ENCODE peak calls at places on chromosomes 11 and 22, in four cellular contexts. C, Z, S and X are unnamed samples.

GRCh38 chr11:36743039-36743438 is 145.0 kb upstream of the RAG2 start:
- DNase-seq in C (no peak), Z (no peak), S (no peak), X (no peak)

GRCh38 chr11:30984442-30984816 is 385.1 kb downstream of the DCDC1 start:
- DNase-seq in C (peak; percentile 3), Z (no peak), S (no peak), X (no peak)

GRCh38 chr11:65127473-65128181 is 5.5 kb downstream of the MRPL49 start:
- DNase-seq in C (no peak), Z (no peak), S (no peak), X (no peak)

GRCh38 chr11:9489366-9489765 is 28.6 kb downstream of the ZNF143 start:
- DNase-seq in C (no peak), Z (no peak), S (no peak), X (no peak)

GRCh38 chr11:47607380-47607779 is 13.2 kb upstream of the C1QTNF4 start:
- DNase-seq in C (no peak), Z (no peak), S (no peak), X (no peak)

GRCh38 chr22:43226368-43226979 is 39.5 kb upstream of the TTLL12 start:
- DNase-seq in C (peak; percentile 39), Z (no peak), S (peak; percentile 51), X (no peak)

GRCh38 chr11:117201906-117202305 is 2.7 kb downstream of the TAGLN start:
- DNase-seq in C (no peak), Z (no peak), S (no peak), X (no peak)

GRCh38 chr11:66617148-66617814 is 851 bp downstream of the RBM14 start:
- DNase-seq in C (no peak), Z (no peak), S (no peak), X (peak; percentile 77)

GRCh38 chr22:19671316-19671715 is 43.0 kb upstream of the SEPTIN5 start:
- DNase-seq in C (no peak), Z (no peak), S (no peak), X (no peak)

GRCh38 chr11:102850973-102851745 is 7.8 kb upstream of the MMP3 start:
- DNase-seq in C (no peak), Z (no peak), S (no peak), X (no peak)

GRCh38 chr11:61150656-61151544 is 10.3 kb downstream of the VPS37C start:
- DNase-seq in C (no peak), Z (no peak), S (no peak), X (no peak)

GRCh38 chr22:44404341-44405020 is 91.7 kb upstream of the SHISAL1 start:
- DNase-seq in C (no peak), Z (no peak), S (no peak), X (no peak)

GRCh38 chr22:45537734-45538181 is 35.1 kb downstream of the FBLN1 start:
- DNase-seq in C (peak; percentile 66), Z (no peak), S (no peak), X (no peak)

GRCh38 chr11:35011389-35011788 is 95.0 kb downstream of the PDHX start:
- DNase-seq in C (no peak), Z (no peak), S (no peak), X (no peak)

GRCh38 chr11:3946445-3947017 is 91.1 kb downstream of the STIM1 start:
- DNase-seq in C (no peak), Z (no peak), S (no peak), X (no peak)

GRCh38 chr11:3942160-3942955 is 86.9 kb downstream of the STIM1 start:
- DNase-seq in C (no peak), Z (no peak), S (no peak), X (no peak)

GRCh38 chr11:3942956-3943497 is 87.6 kb downstream of the STIM1 start:
- DNase-seq in C (no peak), Z (no peak), S (no peak), X (no peak)

GRCh38 chr11:3947084-3947483 is 91.6 kb downstream of the STIM1 start:
- DNase-seq in C (no peak), Z (peak; percentile 76), S (no peak), X (no peak)

GRCh38 chr11:3944198-3944597 is 88.7 kb downstream of the STIM1 start:
- DNase-seq in C (no peak), Z (no peak), S (no peak), X (no peak)
- TF ChIP-seq POLR2AphosphoS5 in C (no peak), Z (no peak), S (no peak), X (no peak)

DNA sequence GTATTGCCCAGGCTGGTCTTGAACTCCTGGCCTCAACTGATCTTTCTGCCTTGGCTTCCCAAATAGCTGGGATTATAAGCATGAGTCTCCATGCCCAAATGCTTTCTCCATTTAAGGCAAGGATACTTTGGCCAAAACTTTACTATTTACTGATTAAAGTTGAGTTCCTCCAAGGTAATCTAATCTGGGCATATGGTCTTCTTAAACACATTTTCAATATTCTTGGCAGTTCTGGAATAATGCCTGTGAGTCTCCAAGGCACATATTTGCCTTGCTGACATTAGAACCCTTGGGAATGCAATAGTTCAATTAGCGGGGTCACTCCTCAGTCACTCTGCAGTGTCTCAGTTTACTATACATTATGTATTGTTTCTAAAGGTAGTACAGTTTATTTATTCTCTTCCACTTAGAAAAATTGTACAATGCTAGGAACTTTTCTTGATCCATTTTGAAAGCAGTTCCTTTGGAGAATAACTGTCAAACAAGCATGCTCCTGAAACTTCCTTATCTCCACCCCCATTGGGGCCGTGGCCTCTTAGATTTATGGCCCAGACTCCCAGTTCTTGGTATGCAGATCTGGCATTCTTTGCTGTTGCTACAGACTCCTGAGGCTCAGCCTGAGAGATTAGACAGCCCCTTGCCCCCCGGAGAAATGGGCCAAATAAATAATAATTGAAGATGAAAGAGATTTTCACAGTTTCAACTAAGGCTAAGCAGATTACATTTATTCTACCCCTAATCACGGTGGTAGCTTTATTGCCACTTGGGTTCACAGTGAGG is 13.2 kb upstream of the RAB38 start:
- DNase-seq in C (no peak), Z (no peak), S (no peak), X (no peak)
- TF ChIP-seq GABPA in C (no peak), Z (no peak), S (no peak), X (no peak)

GRCh38 chr11:834371-835316 is 1.9 kb downstream of the CD151 start:
- DNase-seq in C (no peak), Z (no peak), S (no peak), X (no peak)

GRCh38 chr11:836700-837099 is 3.9 kb downstream of the CD151 start:
- DNase-seq in C (no peak), Z (no peak), S (no peak), X (no peak)

GRCh38 chr11:837990-838307 is 4.4 kb downstream of the POLR2L start:
- DNase-seq in C (no peak), Z (no peak), S (no peak), X (no peak)

GRCh38 chr11:837189-837989 is 4.6 kb downstream of the CD151 start:
- DNase-seq in C (no peak), Z (no peak), S (no peak), X (no peak)

GRCh38 chr11:836274-836673 is 3.5 kb downstream of the CD151 start:
- DNase-seq in C (no peak), Z (no peak), S (no peak), X (no peak)
- H3K4me3 ChIP-seq in C (no peak overlapping the region), Z (no peak overlapping the region), S (no peak overlapping the region), X (no peak overlapping the region)

DNA sequence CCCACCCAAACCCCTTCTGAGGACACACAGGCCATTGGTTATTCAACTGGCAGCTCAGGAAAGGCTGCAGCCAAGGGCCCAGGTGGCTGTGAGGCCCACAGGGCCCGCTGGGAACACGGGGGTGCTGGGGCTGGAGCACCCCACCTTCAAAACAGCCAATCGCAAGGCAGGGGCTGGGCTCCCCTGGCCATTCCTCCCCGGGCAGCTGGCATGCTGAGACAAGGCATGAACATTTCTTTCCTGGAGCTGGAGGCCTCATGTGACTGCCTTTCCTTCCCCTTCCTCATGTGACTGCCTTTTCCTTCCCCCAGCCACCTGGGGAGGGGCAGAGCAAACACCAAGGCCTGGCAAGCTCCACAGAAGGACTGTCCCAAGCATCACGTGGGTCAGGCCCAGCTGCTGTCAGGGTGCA is 76.8 kb downstream of the PIWIL3 start:
- DNase-seq in C (no peak), Z (no peak), S (no peak), X (peak; percentile 41)
- TF ChIP-seq POLR2AphosphoS5 in C (no peak), Z (no peak), S (no peak), X (no peak)

GRCh38 chr11:75850787-75851186 is 35.8 kb downstream of the UVRAG start:
- DNase-seq in C (no peak), Z (no peak), S (no peak), X (no peak)

GRCh38 chr11:75849917-75850316 is 34.9 kb downstream of the UVRAG start:
- DNase-seq in C (no peak), Z (no peak), S (no peak), X (no peak)

GRCh38 chr11:75852406-75853017 is 37.5 kb downstream of the UVRAG start:
- DNase-seq in C (no peak), Z (no peak), S (no peak), X (no peak)

GRCh38 chr11:75853971-75854370 is 39.0 kb downstream of the UVRAG start:
- DNase-seq in C (no peak), Z (no peak), S (no peak), X (no peak)

GRCh38 chr11:75851203-75851602 is 36.2 kb downstream of the UVRAG start:
- DNase-seq in C (no peak), Z (no peak), S (no peak), X (no peak)
- TF ChIP-seq GABPA in C (no peak), Z (no peak), S (no peak), X (no peak)

DNA sequence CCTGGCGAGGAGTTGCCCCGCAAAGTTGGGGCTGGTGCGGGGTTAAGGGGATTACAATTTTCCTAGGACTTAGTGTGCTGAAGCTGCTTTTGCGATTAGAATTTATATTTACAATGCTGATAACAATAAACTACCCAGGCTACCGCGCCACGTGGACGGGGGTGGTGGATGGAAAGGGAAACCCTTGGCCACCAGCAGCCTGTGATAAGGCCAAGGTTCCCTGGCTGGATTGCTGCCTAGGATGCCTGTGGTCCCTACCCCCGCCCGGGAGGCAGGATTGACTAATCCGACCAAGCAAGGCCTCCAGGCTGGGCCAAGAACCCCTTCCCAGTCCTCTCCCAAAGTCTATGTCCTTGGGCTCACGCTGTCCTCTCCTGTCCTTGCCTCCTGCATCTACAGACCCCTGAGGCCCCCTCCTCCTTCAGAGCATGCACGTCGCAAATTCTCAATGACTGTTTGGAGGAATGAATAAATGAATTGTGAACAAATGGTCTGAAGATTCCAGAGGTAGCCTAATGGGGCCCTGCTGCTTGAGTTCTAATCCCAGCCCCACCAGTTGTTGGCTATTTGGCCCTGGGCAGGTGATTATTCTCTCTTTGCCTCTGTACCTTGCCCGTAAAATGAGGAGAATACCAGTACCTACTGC is 7.6 kb upstream of the CHKA start:
- DNase-seq in C (peak; percentile 59), Z (no peak), S (no peak), X (no peak)
- H3K4me3 ChIP-seq in C (peak overlapping the region; percentile 32), Z (no peak overlapping the region), S (peak overlapping the region; percentile 2), X (no peak overlapping the region)

GRCh38 chr11:109521571-109522086 is 99.6 kb downstream of the C11orf87 start:
- DNase-seq in C (no peak), Z (no peak), S (no peak), X (no peak)

GRCh38 chr11:109522116-109522755 is 100.2 kb downstream of the C11orf87 start:
- DNase-seq in C (no peak), Z (no peak), S (no peak), X (no peak)

GRCh38 chr11:109526061-109526460 is 104.1 kb downstream of the C11orf87 start:
- DNase-seq in C (no peak), Z (no peak), S (no peak), X (no peak)

GRCh38 chr11:109527496-109527895 is 105.5 kb downstream of the C11orf87 start:
- DNase-seq in C (no peak), Z (no peak), S (no peak), X (no peak)
- TF ChIP-seq POLR2AphosphoS5 in C (no peak), Z (no peak), S (no peak), X (no peak)